ENCODE peak calls at places on chromosome 20, in six cellular contexts. One of them, this sample, is unnamed.

GRCh38 chr20:59835057-59835447 is 98.4 kb downstream of the SYCP2 start:
- DNase-seq in endothelial cell of umbilical vein: no peak
- DNase-seq in HepG2: no peak
- DNase-seq in GM12878: no peak
- DNase-seq in A549: no peak
- DNase-seq in K562: no peak
- DNase-seq in this sample: no peak

GRCh38 chr20:11054266-11055025 is 380.6 kb upstream of the JAG1 start:
- DNase-seq in endothelial cell of umbilical vein: no peak
- DNase-seq in HepG2: no peak
- DNase-seq in GM12878: no peak
- DNase-seq in K562: no peak
- DNase-seq in A549: peak; percentile 9
- DNase-seq in this sample: no peak

GRCh38 chr20:30487947-30488926 is 769.2 kb upstream of the DEFB115 start:
- DNase-seq in HepG2: no peak
- DNase-seq in GM12878: no peak
- DNase-seq in K562: no peak
- DNase-seq in A549: no peak
- DNase-seq in endothelial cell of umbilical vein: no peak
- DNase-seq in this sample: no peak

GRCh38 chr20:41080866-41081265 is 52.2 kb downstream of the TOP1 start:
- DNase-seq in HepG2: no peak
- DNase-seq in A549: no peak
- DNase-seq in endothelial cell of umbilical vein: peak; percentile 45
- DNase-seq in GM12878: no peak
- DNase-seq in K562: no peak
- DNase-seq in this sample: no peak

GRCh38 chr20:33732166-33732970 is 572 bp downstream of the ZNF341 start:
- DNase-seq in A549: peak; percentile 89
- DNase-seq in HepG2: peak; percentile 82
- DNase-seq in endothelial cell of umbilical vein: peak; percentile 76
- DNase-seq in GM12878: peak; percentile 32
- DNase-seq in K562: peak; percentile 92
- DNase-seq in this sample: peak; percentile 96

GRCh38 chr20:11792229-11792953 is 125.3 kb upstream of the BTBD3 start:
- DNase-seq in K562: no peak
- DNase-seq in endothelial cell of umbilical vein: no peak
- DNase-seq in HepG2: peak; percentile 54
- DNase-seq in A549: no peak
- DNase-seq in GM12878: no peak
- DNase-seq in this sample: no peak

GRCh38 chr20:52103911-52104545 is 87.6 kb downstream of the ZFP64 start:
- DNase-seq in GM12878: no peak
- DNase-seq in HepG2: no peak
- DNase-seq in K562: no peak
- DNase-seq in A549: no peak
- DNase-seq in endothelial cell of umbilical vein: peak; percentile 27
- DNase-seq in this sample: peak; percentile 90

GRCh38 chr20:51480507-51481270 is 61.8 kb downstream of the NFATC2 start:
- DNase-seq in endothelial cell of umbilical vein: no peak
- DNase-seq in HepG2: no peak
- DNase-seq in K562: no peak
- DNase-seq in GM12878: peak; percentile 84
- DNase-seq in A549: no peak
- DNase-seq in this sample: no peak

GRCh38 chr20:41373851-41374567 is 7.4 kb upstream of the EMILIN3 start:
- DNase-seq in A549: no peak
- DNase-seq in K562: no peak
- DNase-seq in GM12878: no peak
- DNase-seq in endothelial cell of umbilical vein: no peak
- DNase-seq in HepG2: no peak
- DNase-seq in this sample: no peak

GRCh38 chr20:14616003-14616402 is 278.6 kb upstream of the FLRT3 start:
- DNase-seq in GM12878: no peak
- DNase-seq in endothelial cell of umbilical vein: no peak
- DNase-seq in HepG2: no peak
- DNase-seq in A549: no peak
- DNase-seq in K562: no peak
- DNase-seq in this sample: no peak

GRCh38 chr20:8049321-8049720 is 29.8 kb upstream of the TMX4 start:
- DNase-seq in K562: no peak
- DNase-seq in GM12878: no peak
- DNase-seq in endothelial cell of umbilical vein: no peak
- DNase-seq in A549: no peak
- DNase-seq in HepG2: no peak
- DNase-seq in this sample: no peak

GRCh38 chr20:34717230-34718095 is 13.3 kb downstream of the TP53INP2 start:
- DNase-seq in endothelial cell of umbilical vein: no peak
- DNase-seq in HepG2: peak; percentile 90
- DNase-seq in A549: no peak
- DNase-seq in K562: no peak
- DNase-seq in GM12878: no peak
- DNase-seq in this sample: no peak

GRCh38 chr20:21515300-21516179 is 1.7 kb upstream of the NKX2-2 start:
- DNase-seq in HepG2: no peak
- DNase-seq in endothelial cell of umbilical vein: no peak
- DNase-seq in K562: no peak
- DNase-seq in A549: no peak
- DNase-seq in GM12878: no peak
- DNase-seq in this sample: no peak

GRCh38 chr20:33415948-33416347 is 14.6 kb upstream of the CDK5RAP1 start:
- DNase-seq in GM12878: no peak
- DNase-seq in A549: peak; percentile 43
- DNase-seq in HepG2: peak; percentile 56
- DNase-seq in endothelial cell of umbilical vein: no peak
- DNase-seq in K562: peak; percentile 63
- DNase-seq in this sample: peak; percentile 38

GRCh38 chr20:53748821-53749402 is 155.3 kb upstream of the ZNF217 start:
- DNase-seq in HepG2: no peak
- DNase-seq in endothelial cell of umbilical vein: no peak
- DNase-seq in K562: no peak
- DNase-seq in A549: peak; percentile 64
- DNase-seq in GM12878: no peak
- DNase-seq in this sample: no peak

GRCh38 chr20:887137-887536 is 29.0 kb downstream of the ANGPT4 start:
- DNase-seq in HepG2: no peak
- DNase-seq in A549: no peak
- DNase-seq in endothelial cell of umbilical vein: no peak
- DNase-seq in GM12878: no peak
- DNase-seq in K562: no peak
- DNase-seq in this sample: no peak
- TF ChIP-seq MYC in HepG2: no peak
- TF ChIP-seq MYC in A549: no peak
- TF ChIP-seq MYC in endothelial cell of umbilical vein: no peak
- TF ChIP-seq MYC in GM12878: no peak
- TF ChIP-seq MYC in K562: no peak
- TF ChIP-seq MYC in this sample: no peak

GRCh38 chr20:4869290-4870193 is 131.8 kb downstream of the SLC23A2 start:
- DNase-seq in A549: peak; percentile 83
- DNase-seq in endothelial cell of umbilical vein: no peak
- DNase-seq in HepG2: no peak
- DNase-seq in K562: no peak
- DNase-seq in GM12878: no peak
- DNase-seq in this sample: no peak
- TF ChIP-seq MYC in A549: no peak
- TF ChIP-seq MYC in endothelial cell of umbilical vein: no peak
- TF ChIP-seq MYC in HepG2: no peak
- TF ChIP-seq MYC in K562: no peak
- TF ChIP-seq MYC in GM12878: no peak
- TF ChIP-seq MYC in this sample: no peak

DNA sequence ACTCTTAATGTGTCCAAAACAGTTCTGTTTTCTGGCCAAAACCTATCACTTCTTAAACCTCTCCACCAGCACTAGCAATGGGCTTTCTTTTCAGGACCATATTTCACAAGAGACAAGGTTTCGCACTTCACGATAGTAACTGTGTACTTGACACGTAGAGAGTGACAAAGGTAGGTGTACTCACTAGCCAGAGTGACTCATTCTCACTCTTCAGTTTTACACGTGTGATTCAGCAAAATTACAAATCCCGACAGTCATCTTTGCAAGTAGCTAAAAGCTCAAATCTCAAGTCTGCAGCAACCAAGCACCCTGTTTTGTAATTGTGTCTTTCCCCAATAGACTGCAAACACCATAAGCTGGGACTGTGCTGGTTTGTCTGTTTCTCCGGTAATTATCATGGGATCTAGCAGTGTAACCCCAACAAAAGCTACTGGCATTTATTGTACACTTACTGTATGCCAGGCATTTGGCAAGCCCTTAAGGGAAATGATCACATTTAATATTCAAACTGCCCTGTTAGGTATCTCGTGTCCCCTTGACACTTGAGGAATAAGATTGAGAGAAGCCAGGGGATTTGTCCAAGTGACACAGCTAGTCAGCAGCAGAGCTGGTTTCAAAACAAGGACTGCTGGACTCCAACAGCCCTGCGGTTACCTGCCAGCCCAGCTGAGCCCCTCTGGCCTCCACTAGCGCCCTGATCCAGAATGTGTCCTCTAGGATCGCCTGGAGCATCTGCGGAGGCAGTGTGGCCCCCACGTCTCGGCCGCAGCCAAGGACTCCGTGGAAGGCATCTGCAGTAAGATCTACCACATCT is 9.9 kb downstream of the PCIF1 start:
- DNase-seq in K562: peak; percentile 73
- DNase-seq in GM12878: no peak
- DNase-seq in A549: peak; percentile 55
- DNase-seq in endothelial cell of umbilical vein: no peak
- DNase-seq in HepG2: no peak
- DNase-seq in this sample: peak; percentile 83
- TF ChIP-seq MYC in K562: no peak
- TF ChIP-seq MYC in GM12878: no peak
- TF ChIP-seq MYC in A549: no peak
- TF ChIP-seq MYC in endothelial cell of umbilical vein: no peak
- TF ChIP-seq MYC in HepG2: no peak
- TF ChIP-seq MYC in this sample: no peak

GRCh38 chr20:48360338-48360698 is 467.5 kb downstream of the PREX1 start:
- DNase-seq in endothelial cell of umbilical vein: no peak
- DNase-seq in A549: no peak
- DNase-seq in GM12878: peak; percentile 68
- DNase-seq in K562: no peak
- DNase-seq in HepG2: no peak
- DNase-seq in this sample: no peak
- TF ChIP-seq MYC in endothelial cell of umbilical vein: no peak
- TF ChIP-seq MYC in A549: no peak
- TF ChIP-seq MYC in GM12878: no peak
- TF ChIP-seq MYC in K562: no peak
- TF ChIP-seq MYC in HepG2: no peak
- TF ChIP-seq MYC in this sample: no peak

GRCh38 chr20:56689852-56690485 is 60.9 kb downstream of the TFAP2C start:
- DNase-seq in GM12878: no peak
- DNase-seq in endothelial cell of umbilical vein: no peak
- DNase-seq in HepG2: no peak
- DNase-seq in A549: no peak
- DNase-seq in K562: no peak
- DNase-seq in this sample: no peak

GRCh38 chr20:56690531-56691175 is 61.5 kb downstream of the TFAP2C start:
- DNase-seq in A549: no peak
- DNase-seq in GM12878: no peak
- DNase-seq in HepG2: no peak
- DNase-seq in K562: no peak
- DNase-seq in endothelial cell of umbilical vein: no peak
- DNase-seq in this sample: no peak

GRCh38 chr20:56688106-56688505 is 59.0 kb downstream of the TFAP2C start:
- DNase-seq in K562: no peak
- DNase-seq in GM12878: no peak
- DNase-seq in endothelial cell of umbilical vein: no peak
- DNase-seq in HepG2: no peak
- DNase-seq in A549: no peak
- DNase-seq in this sample: no peak

GRCh38 chr20:56691325-56691990 is 62.4 kb downstream of the TFAP2C start:
- DNase-seq in HepG2: no peak
- DNase-seq in A549: no peak
- DNase-seq in K562: peak; percentile 11
- DNase-seq in endothelial cell of umbilical vein: no peak
- DNase-seq in GM12878: no peak
- DNase-seq in this sample: no peak

GRCh38 chr20:56689318-56689717 is 60.2 kb downstream of the TFAP2C start:
- DNase-seq in K562: no peak
- DNase-seq in endothelial cell of umbilical vein: no peak
- DNase-seq in HepG2: no peak
- DNase-seq in A549: no peak
- DNase-seq in GM12878: no peak
- DNase-seq in this sample: no peak
- TF ChIP-seq MYC in K562: no peak
- TF ChIP-seq MYC in endothelial cell of umbilical vein: no peak
- TF ChIP-seq MYC in HepG2: no peak
- TF ChIP-seq MYC in A549: no peak
- TF ChIP-seq MYC in GM12878: no peak
- TF ChIP-seq MYC in this sample: no peak

GRCh38 chr20:63551068-63551467 is 2.9 kb upstream of the FNDC11 start:
- DNase-seq in A549: no peak
- DNase-seq in K562: no peak
- DNase-seq in endothelial cell of umbilical vein: no peak
- DNase-seq in GM12878: no peak
- DNase-seq in HepG2: no peak
- DNase-seq in this sample: peak; percentile 56

GRCh38 chr20:63553933-63554290 is at the start of gene FNDC11:
- DNase-seq in A549: no peak
- DNase-seq in GM12878: no peak
- DNase-seq in K562: peak; percentile 78
- DNase-seq in HepG2: no peak
- DNase-seq in endothelial cell of umbilical vein: no peak
- DNase-seq in this sample: no peak

GRCh38 chr20:63554361-63555278 is 661 bp downstream of the FNDC11 start:
- DNase-seq in endothelial cell of umbilical vein: no peak
- DNase-seq in GM12878: no peak
- DNase-seq in A549: no peak
- DNase-seq in HepG2: no peak
- DNase-seq in K562: no peak
- DNase-seq in this sample: peak; percentile 76

GRCh38 chr20:63553251-63553932 is 567 bp upstream of the FNDC11 start:
- DNase-seq in HepG2: peak; percentile 40
- DNase-seq in endothelial cell of umbilical vein: peak; percentile 84
- DNase-seq in A549: peak; percentile 90
- DNase-seq in GM12878: peak; percentile 35
- DNase-seq in K562: peak; percentile 91
- DNase-seq in this sample: peak; percentile 55

GRCh38 chr20:63552481-63553249 is 1.3 kb upstream of the FNDC11 start:
- DNase-seq in A549: no peak
- DNase-seq in K562: peak; percentile 85
- DNase-seq in GM12878: peak; percentile 52
- DNase-seq in endothelial cell of umbilical vein: no peak
- DNase-seq in HepG2: no peak
- DNase-seq in this sample: peak; percentile 86
- TF ChIP-seq MYC in A549: no peak
- TF ChIP-seq MYC in K562: peak; percentile 49
- TF ChIP-seq MYC in GM12878: no peak
- TF ChIP-seq MYC in endothelial cell of umbilical vein: no peak
- TF ChIP-seq MYC in HepG2: no peak
- TF ChIP-seq MYC in this sample: peak; percentile 18